ENCODE peak calls at places on chromosome 2, in nine cellular contexts. Z, H, U, K, G, L, O, A and W are unnamed samples.

GRCh38 chr2:36618381-36618780 is 20.4 kb upstream of the FEZ2 start:
- DNase-seq in Z (peak; percentile 59), H (peak; percentile 55), A (no peak), G (peak; percentile 69), L (no peak), K (peak; percentile 68), U (peak; percentile 34), O (peak; percentile 59), W (peak; percentile 69)

GRCh38 chr2:235996419-235996818 is 171.8 kb downstream of the GBX2 start:
- DNase-seq in U (no peak), Z (no peak), O (no peak), H (no peak), K (peak; percentile 55), G (no peak), A (no peak), L (no peak), W (no peak)

GRCh38 chr2:239436669-239437325 is 36.0 kb upstream of the HDAC4 start:
- DNase-seq in U (no peak), H (no peak), Z (no peak), G (no peak), O (no peak), K (no peak), L (peak; percentile 21), A (no peak), W (no peak)

GRCh38 chr2:205698556-205699282 is 16.4 kb downstream of the NRP2 start:
- DNase-seq in H (no peak), L (no peak), A (no peak), U (no peak), O (no peak), K (no peak), Z (no peak), G (no peak), W (peak; percentile 40)

GRCh38 chr2:119291588-119292167 is 68.0 kb downstream of the STEAP3 start:
- DNase-seq in O (no peak), U (no peak), A (peak; percentile 75), K (no peak), H (no peak), L (no peak), G (no peak), Z (no peak), W (no peak)

GRCh38 chr2:213089438-213089837 is 62.0 kb downstream of the IKZF2 start:
- DNase-seq in G (no peak), U (no peak), H (no peak), A (no peak), K (no peak), O (no peak), L (no peak), Z (no peak), W (peak; percentile 28)

GRCh38 chr2:163592954-163593622 is 142.7 kb downstream of the FIGN start:
- DNase-seq in H (no peak), U (no peak), A (no peak), G (no peak), L (no peak), K (no peak), O (no peak), Z (no peak), W (no peak)

GRCh38 chr2:237181844-237182243 is 96.2 kb downstream of the COPS8 start:
- DNase-seq in O (no peak), Z (peak; percentile 82), G (peak; percentile 51), H (no peak), K (no peak), L (no peak), U (no peak), A (peak; percentile 75), W (peak; percentile 87)

GRCh38 chr2:229417906-229418305 is 146.8 kb upstream of the PID1 start:
- DNase-seq in G (no peak), K (no peak), U (no peak), Z (no peak), O (no peak), A (no peak), L (no peak), H (no peak), W (no peak)

GRCh38 chr2:104857262-104858221 is 3.6 kb downstream of the POU3F3 start:
- DNase-seq in U (no peak), K (peak; percentile 18), Z (no peak), L (no peak), O (no peak), A (peak; percentile 71), G (no peak), H (no peak), W (no peak)

GRCh38 chr2:12379143-12379542 is 337.6 kb upstream of the TRIB2 start:
- DNase-seq in Z (no peak), H (no peak), K (no peak), U (no peak), A (no peak), O (no peak), L (no peak), G (no peak), W (no peak)

GRCh38 chr2:70473101-70473722 is 80.4 kb downstream of the TGFA start:
- DNase-seq in H (no peak), A (no peak), O (peak; percentile 19), Z (no peak), G (no peak), U (no peak), K (peak; percentile 24), L (peak; percentile 67), W (no peak)

GRCh38 chr2:60295591-60295962 is 257.9 kb downstream of the BCL11A start:
- DNase-seq in O (no peak), K (no peak), L (no peak), A (no peak), Z (no peak), U (no peak), G (no peak), H (no peak), W (no peak)

GRCh38 chr2:101770672-101771071 is 73.2 kb downstream of the MAP4K4 start:
- DNase-seq in K (peak; percentile 89), L (peak; percentile 17), U (peak; percentile 43), A (no peak), Z (no peak), H (no peak), G (peak; percentile 40), O (peak; percentile 49), W (peak; percentile 48)

GRCh38 chr2:64018715-64019082 is 529 bp downstream of the VPS54 start:
- DNase-seq in H (no peak), Z (no peak), U (peak; percentile 42), A (peak; percentile 86), G (peak; percentile 63), K (peak; percentile 31), L (peak; percentile 31), O (peak; percentile 53), W (no peak)

GRCh38 chr2:42961385-42961800 is 169.0 kb upstream of the HAAO start:
- DNase-seq in U (no peak), K (no peak), G (no peak), O (no peak), H (peak; percentile 55), L (peak; percentile 90), A (peak; percentile 93), Z (no peak), W (peak; percentile 81)

GRCh38 chr2:218959141-218959731 is at the start of gene CDK5R2:
- DNase-seq in O (peak; percentile 89), G (peak; percentile 88), H (peak; percentile 56), A (peak; percentile 85), Z (no peak), U (peak; percentile 93), L (no peak), K (peak; percentile 94), W (peak; percentile 82)

GRCh38 chr2:233708942-233709341 is 3.8 kb upstream of the UGT1A5 start:
- DNase-seq in L (no peak), O (no peak), A (peak; percentile 34), K (no peak), Z (no peak), H (no peak), U (no peak), G (no peak), W (no peak)

GRCh38 chr2:231928481-231928880 is 2.3 kb upstream of the NPPC start:
- DNase-seq in A (peak; percentile 61), H (no peak), U (no peak), G (no peak), Z (no peak), K (peak; percentile 24), L (no peak), O (no peak), W (no peak)

GRCh38 chr2:121489944-121490585 is 40.6 kb upstream of the RNU4ATAC start:
- DNase-seq in H (no peak), U (peak; percentile 25), K (no peak), A (no peak), Z (no peak), L (no peak), O (no peak), G (no peak), W (no peak)

GRCh38 chr2:121818546-121818945 is 63.1 kb downstream of the TSN start:
- DNase-seq in U (no peak), G (no peak), H (no peak), L (peak; percentile 2), K (no peak), A (no peak), Z (no peak), O (no peak), W (no peak)

GRCh38 chr2:241011751-241012510 is 13.5 kb downstream of the SNED1 start:
- DNase-seq in Z (no peak), K (no peak), H (no peak), O (peak; percentile 24), U (no peak), L (no peak), G (peak; percentile 2), A (peak; percentile 79), W (no peak)

GRCh38 chr2:58180635-58181034 is 60.5 kb downstream of the FANCL start:
- DNase-seq in A (no peak), K (no peak), Z (no peak), G (no peak), O (no peak), H (no peak), L (no peak), U (no peak), W (no peak)

GRCh38 chr2:234179031-234179363 is 128.5 kb downstream of the SPP2 start:
- DNase-seq in H (no peak), K (no peak), O (no peak), L (no peak), G (no peak), Z (no peak), U (no peak), A (no peak), W (no peak)

GRCh38 chr2:79670198-79670597 is 157.3 kb downstream of the CTNNA2 start:
- DNase-seq in O (no peak), K (no peak), L (no peak), H (no peak), A (no peak), G (peak; percentile 60), Z (no peak), U (no peak), W (no peak)

GRCh38 chr2:196046123-196046917 is 22.3 kb downstream of the DNAH7 start:
- DNase-seq in L (no peak), Z (no peak), O (no peak), H (no peak), U (peak; percentile 86), K (no peak), G (no peak), A (no peak), W (peak; percentile 52)

GRCh38 chr2:144320491-144320890 is 199.4 kb downstream of the ZEB2 start:
- DNase-seq in L (peak; percentile 15), H (peak; percentile 4), K (no peak), O (peak; percentile 81), G (no peak), A (no peak), U (no peak), Z (no peak), W (peak; percentile 34)